ENCODE peak calls at places on chromosomes 16 and 17, in four cellular contexts. V is astrocyte of the hippocampus, R is heart right ventricle, C is amygdala. M is an unnamed sample.
A peak's percentile ranks its signal among the peaks of the same experiment; 100 is the strongest.

GRCh38 chr17:39822051-39822450 is 42.1 kb downstream of the IKZF3 start:
- DNase-seq in C (no peak), V (no peak), R (no peak), M (no peak)

GRCh38 chr17:36855459-36855858 is 81.8 kb upstream of the LHX1 start:
- DNase-seq in R (no peak), C (no peak), V (no peak), M (no peak)

GRCh38 chr17:75909051-75909811 is 4.5 kb upstream of the MRPL38 start:
- DNase-seq in R (no peak), V (no peak), C (no peak), M (no peak)

GRCh38 chr17:32161029-32161428 is 18.7 kb downstream of the RHOT1 start:
- DNase-seq in R (no peak), C (no peak), V (peak; percentile 34), M (no peak)

GRCh38 chr17:36017799-36018198 is at the start of gene CCL23:
- DNase-seq in V (no peak), C (no peak), R (no peak), M (no peak)

GRCh38 chr17:32921013-32921412 is 6.9 kb upstream of the TMEM98 start:
- DNase-seq in R (no peak), V (no peak), C (no peak), M (no peak)

GRCh38 chr17:5832886-5833285 is 237.3 kb upstream of the WSCD1 start:
- DNase-seq in C (no peak), V (peak; percentile 73), R (no peak), M (no peak)

GRCh38 chr16:82016964-82017363 is 5.7 kb upstream of the SDR42E1 start:
- DNase-seq in V (no peak), R (no peak), C (no peak), M (no peak)

GRCh38 chr17:48596000-48596734 is 2.6 kb upstream of the HOXB5 start:
- DNase-seq in R (no peak), C (no peak), V (no peak), M (no peak)

GRCh38 chr17:63699638-63700527 is at the start of gene LIMD2:
- DNase-seq in C (no peak), R (peak; percentile 69), V (peak; percentile 82), M (peak; percentile 47)

GRCh38 chr16:11561440-11561797 is 25.3 kb downstream of the LITAF start:
- DNase-seq in C (no peak), V (no peak), R (no peak), M (no peak)

GRCh38 chr16:11576427-11577289 is 10.1 kb downstream of the LITAF start:
- DNase-seq in V (no peak), C (no peak), R (no peak), M (no peak)

GRCh38 chr16:75305364-75306101 is 54.1 kb upstream of the BCAR1 start:
- DNase-seq in V (peak; percentile 98), R (peak; percentile 41), C (no peak), M (peak; percentile 77)

GRCh38 chr17:40503154-40503553 is 1.7 kb upstream of the TNS4 start:
- DNase-seq in R (no peak), V (no peak), C (no peak), M (no peak)

GRCh38 chr17:40317345-40317873 is 8.4 kb downstream of the RARA start:
- DNase-seq in R (no peak), V (peak; percentile 75), C (no peak), M (peak; percentile 52)

GRCh38 chr16:27482397-27483082 is 67.2 kb downstream of the GTF3C1 start:
- DNase-seq in C (no peak), R (no peak), V (no peak), M (no peak)

GRCh38 chr17:48545539-48545938 is 630 bp upstream of the HOXB2 start:
- DNase-seq in R (no peak), V (peak; percentile 17), C (no peak), M (no peak)

GRCh38 chr16:14181371-14182050 is 110.4 kb downstream of the MRTFB start:
- DNase-seq in V (peak; percentile 25), R (no peak), C (no peak), M (no peak)

GRCh38 chr16:22788190-22788530 is 25.8 kb upstream of the HS3ST2 start:
- DNase-seq in C (no peak), V (no peak), R (no peak), M (no peak)

GRCh38 chr16:4381072-4381934 is 9.7 kb downstream of the VASN start:
- DNase-seq in R (peak; percentile 20), C (no peak), V (no peak), M (no peak)

GRCh38 chr16:28477311-28477920 is 5.3 kb upstream of the NPIPB7 start:
- DNase-seq in C (no peak), V (no peak), R (no peak), M (no peak)

GRCh38 chr16:88993946-88994600 is 17.1 kb upstream of the CBFA2T3 start:
- DNase-seq in R (no peak), V (no peak), C (no peak), M (no peak)

GRCh38 chr17:57408064-57408811 is 151.9 kb downstream of the MSI2 start:
- DNase-seq in R (no peak), C (no peak), V (peak; percentile 85), M (no peak)